ENCODE peak calls at places on chromosomes 4 and X, in eight cellular contexts. One of them, this sample, is unnamed. For H3K4me1 and H3K36me3, the result is how much of the 10 kb centered on the place peaks cover.

GRCh38 chrX:34586507-34586906 is 70.6 kb downstream of the TMEM47 start:
- DNase-seq in ovary: no peak
- DNase-seq in CD8-positive, alpha-beta memory T cell: no peak
- DNase-seq in cardiac muscle cell: no peak
- DNase-seq in fibroblast of lung: no peak
- DNase-seq in PC-3: no peak
- DNase-seq in psoas muscle: no peak
- DNase-seq in heart right ventricle: no peak
- DNase-seq in this sample: no peak

GRCh38 chr4:139786494-139787354 is 121.1 kb downstream of the MGST2 start:
- DNase-seq in ovary: no peak
- DNase-seq in CD8-positive, alpha-beta memory T cell: no peak
- DNase-seq in cardiac muscle cell: no peak
- DNase-seq in fibroblast of lung: no peak
- DNase-seq in PC-3: no peak
- DNase-seq in psoas muscle: no peak
- DNase-seq in heart right ventricle: no peak
- DNase-seq in this sample: no peak

GRCh38 chr4:40363382-40363920 is 28.3 kb downstream of the CHRNA9 start:
- DNase-seq in ovary: no peak
- DNase-seq in CD8-positive, alpha-beta memory T cell: no peak
- DNase-seq in cardiac muscle cell: no peak
- DNase-seq in fibroblast of lung: no peak
- DNase-seq in PC-3: peak
- DNase-seq in psoas muscle: no peak
- DNase-seq in heart right ventricle: no peak
- DNase-seq in this sample: no peak

GRCh38 chrX:13430136-13430827 is 110.4 kb upstream of the ATXN3L start:
- DNase-seq in ovary: no peak
- DNase-seq in CD8-positive, alpha-beta memory T cell: no peak
- DNase-seq in cardiac muscle cell: no peak
- DNase-seq in fibroblast of lung: no peak
- DNase-seq in PC-3: no peak
- DNase-seq in psoas muscle: no peak
- DNase-seq in heart right ventricle: no peak
- DNase-seq in this sample: no peak

GRCh38 chr4:139756391-139757180 is 91.0 kb downstream of the MGST2 start:
- DNase-seq in ovary: no peak
- DNase-seq in CD8-positive, alpha-beta memory T cell: no peak
- DNase-seq in cardiac muscle cell: no peak
- DNase-seq in fibroblast of lung: no peak
- DNase-seq in PC-3: no peak
- DNase-seq in psoas muscle: no peak
- DNase-seq in heart right ventricle: no peak
- DNase-seq in this sample: no peak

GRCh38 chr4:45732161-45732560 is 391.7 kb downstream of the GABRG1 start:
- DNase-seq in ovary: no peak
- DNase-seq in CD8-positive, alpha-beta memory T cell: no peak
- DNase-seq in cardiac muscle cell: no peak
- DNase-seq in fibroblast of lung: no peak
- DNase-seq in PC-3: no peak
- DNase-seq in psoas muscle: no peak
- DNase-seq in heart right ventricle: no peak
- DNase-seq in this sample: no peak

GRCh38 chr4:189845145-189845846 is 95.4 kb upstream of the FRG1 start:
- DNase-seq in ovary: no peak
- DNase-seq in CD8-positive, alpha-beta memory T cell: no peak
- DNase-seq in cardiac muscle cell: no peak
- DNase-seq in fibroblast of lung: no peak
- DNase-seq in PC-3: peak
- DNase-seq in psoas muscle: no peak
- DNase-seq in heart right ventricle: no peak
- DNase-seq in this sample: peak

GRCh38 chr4:151952711-151953254 is 192.0 kb upstream of the GATB start:
- DNase-seq in ovary: no peak
- DNase-seq in CD8-positive, alpha-beta memory T cell: no peak
- DNase-seq in cardiac muscle cell: no peak
- DNase-seq in fibroblast of lung: no peak
- DNase-seq in PC-3: no peak
- DNase-seq in psoas muscle: no peak
- DNase-seq in heart right ventricle: no peak
- DNase-seq in this sample: no peak

GRCh38 chr4:147723316-147723715 is 8.6 kb upstream of the ARHGAP10 start:
- DNase-seq in ovary: peak
- DNase-seq in CD8-positive, alpha-beta memory T cell: no peak
- DNase-seq in cardiac muscle cell: peak
- DNase-seq in fibroblast of lung: peak
- DNase-seq in PC-3: no peak
- DNase-seq in psoas muscle: no peak
- DNase-seq in heart right ventricle: no peak
- DNase-seq in this sample: no peak

GRCh38 chr4:170138580-170139194 is 48.9 kb upstream of the AADAT start:
- DNase-seq in ovary: peak
- DNase-seq in CD8-positive, alpha-beta memory T cell: peak
- DNase-seq in cardiac muscle cell: peak
- DNase-seq in fibroblast of lung: peak
- DNase-seq in PC-3: peak
- DNase-seq in psoas muscle: peak
- DNase-seq in heart right ventricle: peak
- DNase-seq in this sample: peak

GRCh38 chr4:123893746-123894095 is 497.1 kb downstream of the SPRY1 start:
- DNase-seq in ovary: no peak
- DNase-seq in CD8-positive, alpha-beta memory T cell: no peak
- DNase-seq in cardiac muscle cell: no peak
- DNase-seq in fibroblast of lung: no peak
- DNase-seq in PC-3: no peak
- DNase-seq in psoas muscle: no peak
- DNase-seq in heart right ventricle: no peak
- DNase-seq in this sample: no peak

GRCh38 chr4:88623097-88623496 is 30.8 kb downstream of the HERC3 start:
- DNase-seq in ovary: no peak
- DNase-seq in CD8-positive, alpha-beta memory T cell: no peak
- DNase-seq in cardiac muscle cell: peak
- DNase-seq in fibroblast of lung: peak
- DNase-seq in PC-3: peak
- DNase-seq in psoas muscle: no peak
- DNase-seq in heart right ventricle: no peak
- DNase-seq in this sample: peak

GRCh38 chr4:159410076-159410777 is 307.3 kb downstream of the RAPGEF2 start:
- DNase-seq in ovary: no peak
- DNase-seq in CD8-positive, alpha-beta memory T cell: no peak
- DNase-seq in cardiac muscle cell: peak
- DNase-seq in fibroblast of lung: no peak
- DNase-seq in PC-3: peak
- DNase-seq in psoas muscle: no peak
- DNase-seq in heart right ventricle: no peak
- DNase-seq in this sample: no peak

GRCh38 chr4:83644677-83645639 is 109.0 kb downstream of the GPAT3 start:
- DNase-seq in ovary: no peak
- DNase-seq in CD8-positive, alpha-beta memory T cell: peak
- DNase-seq in cardiac muscle cell: peak
- DNase-seq in fibroblast of lung: peak
- DNase-seq in PC-3: peak
- DNase-seq in psoas muscle: no peak
- DNase-seq in heart right ventricle: no peak
- DNase-seq in this sample: peak

GRCh38 chrX:82218361-82218760 is 1016.5 kb downstream of the SH3BGRL start:
- DNase-seq in ovary: no peak
- DNase-seq in CD8-positive, alpha-beta memory T cell: no peak
- DNase-seq in cardiac muscle cell: no peak
- DNase-seq in fibroblast of lung: peak
- DNase-seq in PC-3: peak
- DNase-seq in psoas muscle: no peak
- DNase-seq in heart right ventricle: no peak
- DNase-seq in this sample: peak

GRCh38 chr4:66606908-66607307 is 936.6 kb upstream of the EPHA5 start:
- DNase-seq in ovary: no peak
- DNase-seq in CD8-positive, alpha-beta memory T cell: no peak
- DNase-seq in cardiac muscle cell: no peak
- DNase-seq in fibroblast of lung: no peak
- DNase-seq in PC-3: no peak
- DNase-seq in psoas muscle: no peak
- DNase-seq in heart right ventricle: no peak
- DNase-seq in this sample: no peak

GRCh38 chr4:144316869-144317268 is 176.4 kb upstream of the GYPA start:
- DNase-seq in ovary: no peak
- DNase-seq in CD8-positive, alpha-beta memory T cell: no peak
- DNase-seq in cardiac muscle cell: no peak
- DNase-seq in fibroblast of lung: no peak
- DNase-seq in PC-3: no peak
- DNase-seq in psoas muscle: no peak
- DNase-seq in heart right ventricle: no peak
- DNase-seq in this sample: no peak

GRCh38 chr4:108483650-108484049 is 136.7 kb upstream of the RPL34 start:
- DNase-seq in ovary: no peak
- DNase-seq in CD8-positive, alpha-beta memory T cell: no peak
- DNase-seq in cardiac muscle cell: no peak
- DNase-seq in fibroblast of lung: no peak
- DNase-seq in PC-3: no peak
- DNase-seq in psoas muscle: no peak
- DNase-seq in heart right ventricle: no peak
- DNase-seq in this sample: no peak

GRCh38 chrX:6465731-6466130 is 69.2 kb downstream of the VCX3A start:
- DNase-seq in ovary: no peak
- DNase-seq in CD8-positive, alpha-beta memory T cell: no peak
- DNase-seq in cardiac muscle cell: no peak
- DNase-seq in fibroblast of lung: no peak
- DNase-seq in PC-3: no peak
- DNase-seq in psoas muscle: no peak
- DNase-seq in heart right ventricle: no peak
- DNase-seq in this sample: no peak

GRCh38 chr4:89797117-89797516 is 39.8 kb downstream of the SNCA start:
- DNase-seq in ovary: no peak
- DNase-seq in CD8-positive, alpha-beta memory T cell: no peak
- DNase-seq in cardiac muscle cell: peak
- DNase-seq in fibroblast of lung: peak
- DNase-seq in PC-3: peak
- DNase-seq in psoas muscle: no peak
- DNase-seq in heart right ventricle: no peak
- DNase-seq in this sample: no peak

GRCh38 chrX:16930392-16930791 is 16.1 kb upstream of the REPS2 start:
- DNase-seq in ovary: no peak
- DNase-seq in CD8-positive, alpha-beta memory T cell: no peak
- DNase-seq in cardiac muscle cell: peak
- DNase-seq in fibroblast of lung: peak
- DNase-seq in PC-3: no peak
- DNase-seq in psoas muscle: no peak
- DNase-seq in heart right ventricle: no peak
- DNase-seq in this sample: no peak

GRCh38 chr4:82372502-82372873 is 1.3 kb downstream of the HNRNPD start:
- DNase-seq in ovary: peak
- DNase-seq in CD8-positive, alpha-beta memory T cell: peak
- DNase-seq in cardiac muscle cell: peak
- DNase-seq in fibroblast of lung: peak
- DNase-seq in PC-3: peak
- DNase-seq in psoas muscle: no peak
- DNase-seq in heart right ventricle: no peak
- DNase-seq in this sample: peak

GRCh38 chr4:7939377-7940108 is at the start of gene AFAP1:
- DNase-seq in ovary: peak
- DNase-seq in CD8-positive, alpha-beta memory T cell: peak
- DNase-seq in cardiac muscle cell: peak
- DNase-seq in fibroblast of lung: peak
- DNase-seq in PC-3: peak
- DNase-seq in psoas muscle: peak
- DNase-seq in heart right ventricle: peak
- DNase-seq in this sample: peak

DNA sequence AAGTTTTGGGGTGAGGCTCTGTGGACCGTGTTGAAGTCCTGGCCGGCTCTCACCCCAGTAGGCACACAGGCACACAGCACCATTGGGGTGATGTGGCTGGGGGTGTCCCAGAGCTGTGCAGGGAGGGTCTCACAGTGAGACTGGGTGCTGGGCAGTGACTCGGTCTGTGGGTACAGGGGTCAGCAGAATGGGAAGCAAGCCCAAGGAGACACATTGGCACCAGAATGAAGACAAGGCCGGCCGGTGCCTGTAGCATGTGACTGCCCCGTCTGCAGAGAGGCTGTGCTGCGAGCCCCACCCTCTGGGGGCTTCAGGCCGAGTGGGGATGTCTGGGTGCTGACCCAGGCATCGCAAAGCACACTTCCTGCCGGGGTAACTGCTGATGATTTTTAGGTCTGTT is 5.2 kb downstream of the MAEA start:
- DNase-seq in ovary: no peak
- DNase-seq in CD8-positive, alpha-beta memory T cell: no peak
- DNase-seq in cardiac muscle cell: no peak
- DNase-seq in fibroblast of lung: no peak
- DNase-seq in PC-3: no peak
- DNase-seq in psoas muscle: no peak
- DNase-seq in heart right ventricle: no peak
- DNase-seq in this sample: no peak
- H3K4me1 ChIP-seq in ovary: under half
- H3K4me1 ChIP-seq in CD8-positive, alpha-beta memory T cell: under half
- H3K4me1 ChIP-seq in cardiac muscle cell: under half
- H3K4me1 ChIP-seq in fibroblast of lung: under half
- H3K4me1 ChIP-seq in PC-3: under half
- H3K4me1 ChIP-seq in psoas muscle: under half
- H3K4me1 ChIP-seq in heart right ventricle: half or more
- H3K4me1 ChIP-seq in this sample: under half

DNA sequence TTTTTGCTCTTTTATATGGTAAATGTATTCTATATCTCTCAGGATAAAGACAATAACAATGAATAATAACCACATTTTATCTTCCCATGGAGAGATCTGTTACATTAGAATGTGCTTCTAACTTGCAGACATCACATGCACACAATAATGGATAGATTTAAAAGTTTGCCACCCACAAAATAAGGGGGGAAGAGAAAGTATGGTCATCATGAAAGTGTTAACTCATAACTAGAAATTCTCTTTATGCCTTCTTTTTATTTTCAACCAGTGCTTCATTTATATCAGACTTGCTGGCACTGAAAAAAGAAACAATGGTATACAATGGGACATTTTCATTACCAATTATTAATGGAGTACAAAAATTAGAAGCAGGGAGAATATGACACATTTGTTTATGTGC is 470.0 kb downstream of the FAT4 start:
- DNase-seq in ovary: no peak
- DNase-seq in CD8-positive, alpha-beta memory T cell: no peak
- DNase-seq in cardiac muscle cell: no peak
- DNase-seq in fibroblast of lung: no peak
- DNase-seq in PC-3: no peak
- DNase-seq in psoas muscle: no peak
- DNase-seq in heart right ventricle: no peak
- DNase-seq in this sample: no peak
- H3K36me3 ChIP-seq in ovary: under half
- H3K36me3 ChIP-seq in CD8-positive, alpha-beta memory T cell: under half
- H3K36me3 ChIP-seq in cardiac muscle cell: under half
- H3K36me3 ChIP-seq in fibroblast of lung: under half
- H3K36me3 ChIP-seq in PC-3: under half
- H3K36me3 ChIP-seq in psoas muscle: under half
- H3K36me3 ChIP-seq in heart right ventricle: under half
- H3K36me3 ChIP-seq in this sample: under half

GRCh38 chr4:57109847-57110634 is at the start of gene IGFBP7:
- DNase-seq in ovary: peak
- DNase-seq in CD8-positive, alpha-beta memory T cell: no peak
- DNase-seq in cardiac muscle cell: peak
- DNase-seq in fibroblast of lung: no peak
- DNase-seq in PC-3: no peak
- DNase-seq in psoas muscle: peak
- DNase-seq in heart right ventricle: peak
- DNase-seq in this sample: peak
- H3K4me3 ChIP-seq in ovary: peak
- H3K4me3 ChIP-seq in CD8-positive, alpha-beta memory T cell: peak
- H3K4me3 ChIP-seq in cardiac muscle cell: peak
- H3K4me3 ChIP-seq in fibroblast of lung: peak
- H3K4me3 ChIP-seq in PC-3: peak
- H3K4me3 ChIP-seq in psoas muscle: peak
- H3K4me3 ChIP-seq in heart right ventricle: peak
- H3K4me3 ChIP-seq in this sample: peak

GRCh38 chr4:3384391-3384770 is 57.4 kb upstream of the HGFAC start:
- DNase-seq in ovary: no peak
- DNase-seq in CD8-positive, alpha-beta memory T cell: no peak
- DNase-seq in cardiac muscle cell: no peak
- DNase-seq in fibroblast of lung: no peak
- DNase-seq in PC-3: no peak
- DNase-seq in psoas muscle: no peak
- DNase-seq in heart right ventricle: no peak
- DNase-seq in this sample: no peak
- H3K4me1 ChIP-seq in ovary: under half
- H3K4me1 ChIP-seq in CD8-positive, alpha-beta memory T cell: under half
- H3K4me1 ChIP-seq in cardiac muscle cell: under half
- H3K4me1 ChIP-seq in fibroblast of lung: under half
- H3K4me1 ChIP-seq in PC-3: under half
- H3K4me1 ChIP-seq in psoas muscle: under half
- H3K4me1 ChIP-seq in heart right ventricle: half or more
- H3K4me1 ChIP-seq in this sample: under half